ENCODE peak calls at places on chromosomes 11 and 22, in nine cellular contexts. One of them, this sample, is unnamed.

GRCh38 chr11:46562527-46562926 is 31.3 kb downstream of the AMBRA1 start:
- DNase-seq in ovary: no peak
- DNase-seq in stomach: no peak
- DNase-seq in Peyer's patch: no peak
- DNase-seq in sigmoid colon: no peak
- DNase-seq in esophagus squamous epithelium: no peak
- DNase-seq in A549: no peak
- DNase-seq in K562: no peak
- DNase-seq in body of pancreas: no peak
- DNase-seq in this sample: no peak

GRCh38 chr22:21840236-21840823 is 27.1 kb downstream of the MAPK1 start:
- DNase-seq in ovary: no peak
- DNase-seq in stomach: no peak
- DNase-seq in Peyer's patch: no peak
- DNase-seq in sigmoid colon: no peak
- DNase-seq in esophagus squamous epithelium: no peak
- DNase-seq in A549: no peak
- DNase-seq in K562: no peak
- DNase-seq in body of pancreas: no peak
- DNase-seq in this sample: no peak

GRCh38 chr11:113729456-113729855 is 23.3 kb upstream of the TMPRSS5 start:
- DNase-seq in ovary: no peak
- DNase-seq in stomach: no peak
- DNase-seq in Peyer's patch: no peak
- DNase-seq in sigmoid colon: no peak
- DNase-seq in esophagus squamous epithelium: no peak
- DNase-seq in A549: no peak
- DNase-seq in K562: no peak
- DNase-seq in body of pancreas: no peak
- DNase-seq in this sample: no peak

GRCh38 chr22:27011717-27012116 is 354.3 kb downstream of the MIAT start:
- DNase-seq in ovary: no peak
- DNase-seq in stomach: no peak
- DNase-seq in Peyer's patch: no peak
- DNase-seq in sigmoid colon: no peak
- DNase-seq in esophagus squamous epithelium: no peak
- DNase-seq in A549: no peak
- DNase-seq in K562: no peak
- DNase-seq in body of pancreas: no peak
- DNase-seq in this sample: no peak

GRCh38 chr11:104823638-104824037 is 74.6 kb downstream of the CASP12 start:
- DNase-seq in ovary: no peak
- DNase-seq in stomach: no peak
- DNase-seq in Peyer's patch: no peak
- DNase-seq in sigmoid colon: no peak
- DNase-seq in esophagus squamous epithelium: no peak
- DNase-seq in A549: no peak
- DNase-seq in K562: no peak
- DNase-seq in body of pancreas: no peak
- DNase-seq in this sample: no peak

GRCh38 chr11:98234698-98235097 is 786.1 kb upstream of the CNTN5 start:
- DNase-seq in ovary: no peak
- DNase-seq in stomach: no peak
- DNase-seq in Peyer's patch: no peak
- DNase-seq in sigmoid colon: no peak
- DNase-seq in esophagus squamous epithelium: no peak
- DNase-seq in A549: no peak
- DNase-seq in K562: no peak
- DNase-seq in body of pancreas: no peak
- DNase-seq in this sample: no peak

GRCh38 chr11:19827399-19828135 is 114.9 kb downstream of the NAV2 start:
- DNase-seq in ovary: no peak
- DNase-seq in stomach: no peak
- DNase-seq in Peyer's patch: peak; percentile 59
- DNase-seq in sigmoid colon: no peak
- DNase-seq in esophagus squamous epithelium: no peak
- DNase-seq in A549: no peak
- DNase-seq in K562: no peak
- DNase-seq in body of pancreas: no peak
- DNase-seq in this sample: no peak

GRCh38 chr22:44765571-44766285 is 13.4 kb downstream of the ARHGAP8 start:
- DNase-seq in ovary: no peak
- DNase-seq in stomach: peak; percentile 63
- DNase-seq in Peyer's patch: no peak
- DNase-seq in sigmoid colon: no peak
- DNase-seq in esophagus squamous epithelium: no peak
- DNase-seq in A549: no peak
- DNase-seq in K562: no peak
- DNase-seq in body of pancreas: peak; percentile 36
- DNase-seq in this sample: peak; percentile 46

GRCh38 chr11:119055901-119056300 is 1.1 kb downstream of the HYOU1 start:
- DNase-seq in ovary: no peak
- DNase-seq in stomach: no peak
- DNase-seq in Peyer's patch: no peak
- DNase-seq in sigmoid colon: no peak
- DNase-seq in esophagus squamous epithelium: no peak
- DNase-seq in A549: peak; percentile 57
- DNase-seq in K562: peak; percentile 15
- DNase-seq in body of pancreas: no peak
- DNase-seq in this sample: no peak

DNA sequence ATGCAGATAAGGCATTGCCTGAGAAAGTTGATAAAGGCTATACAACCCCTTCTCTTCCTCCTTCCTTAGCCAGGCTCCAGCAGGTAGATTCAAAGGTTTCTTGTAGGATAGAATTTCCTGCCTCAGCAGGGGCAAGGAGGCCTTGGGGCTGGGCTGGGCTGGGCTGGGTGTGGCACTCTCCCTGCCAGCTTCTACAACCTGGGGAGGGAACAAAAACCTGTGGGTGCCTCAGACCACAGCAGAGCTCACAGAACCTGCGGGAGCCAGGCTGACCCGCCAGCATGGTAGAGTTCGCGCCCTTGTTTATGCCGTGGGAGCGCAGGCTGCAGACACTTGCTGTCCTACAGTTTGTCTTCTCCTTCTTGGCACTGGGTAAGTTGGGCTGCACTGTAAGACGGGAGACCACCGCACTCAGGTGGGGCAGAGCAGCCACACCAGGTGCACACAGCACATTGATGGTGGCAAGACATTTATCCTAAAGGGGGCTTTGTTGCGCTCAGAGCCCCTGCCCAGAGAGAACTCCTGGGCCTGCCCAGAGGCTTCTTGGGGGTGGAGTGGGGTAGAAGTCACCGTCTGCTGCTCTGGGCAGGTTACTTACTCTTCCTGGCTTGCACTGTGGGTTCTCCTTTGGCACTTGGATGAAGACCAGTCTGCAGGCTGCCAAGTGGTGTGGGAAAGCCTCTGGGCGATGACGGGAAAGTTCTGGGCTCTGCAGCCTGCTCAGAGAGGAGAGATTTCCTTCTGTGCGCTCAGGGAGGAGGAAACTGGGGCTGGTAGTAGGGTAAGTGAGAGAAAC is at the start of gene MOGAT2:
- DNase-seq in ovary: no peak
- DNase-seq in stomach: peak; percentile 68
- DNase-seq in Peyer's patch: peak; percentile 81
- DNase-seq in sigmoid colon: no peak
- DNase-seq in esophagus squamous epithelium: no peak
- DNase-seq in A549: no peak
- DNase-seq in K562: no peak
- DNase-seq in body of pancreas: no peak
- DNase-seq in this sample: no peak
- TF ChIP-seq POLR2A in ovary: no peak
- TF ChIP-seq POLR2A in stomach: no peak
- TF ChIP-seq POLR2A in Peyer's patch: peak; percentile 87
- TF ChIP-seq POLR2A in sigmoid colon: no peak
- TF ChIP-seq POLR2A in esophagus squamous epithelium: no peak
- TF ChIP-seq POLR2A in A549: no peak
- TF ChIP-seq POLR2A in K562: no peak
- TF ChIP-seq POLR2A in body of pancreas: no peak
- TF ChIP-seq POLR2A in this sample: no peak

GRCh38 chr22:35841907-35842518 is 124.3 kb downstream of the APOL5 start:
- DNase-seq in ovary: no peak
- DNase-seq in stomach: no peak
- DNase-seq in Peyer's patch: no peak
- DNase-seq in sigmoid colon: no peak
- DNase-seq in esophagus squamous epithelium: no peak
- DNase-seq in A549: no peak
- DNase-seq in K562: peak; percentile 8
- DNase-seq in body of pancreas: no peak
- DNase-seq in this sample: no peak

GRCh38 chr22:35837328-35837727 is 119.7 kb downstream of the APOL5 start:
- DNase-seq in ovary: no peak
- DNase-seq in stomach: no peak
- DNase-seq in Peyer's patch: no peak
- DNase-seq in sigmoid colon: no peak
- DNase-seq in esophagus squamous epithelium: no peak
- DNase-seq in A549: no peak
- DNase-seq in K562: no peak
- DNase-seq in body of pancreas: no peak
- DNase-seq in this sample: no peak

GRCh38 chr22:35839811-35840739 is 122.4 kb downstream of the APOL5 start:
- DNase-seq in ovary: peak; percentile 87
- DNase-seq in stomach: peak; percentile 72
- DNase-seq in Peyer's patch: peak; percentile 87
- DNase-seq in sigmoid colon: peak; percentile 94
- DNase-seq in esophagus squamous epithelium: peak; percentile 22
- DNase-seq in A549: peak; percentile 62
- DNase-seq in K562: peak; percentile 83
- DNase-seq in body of pancreas: peak; percentile 86
- DNase-seq in this sample: peak; percentile 90

GRCh38 chr22:35835998-35836691 is 118.5 kb downstream of the APOL5 start:
- DNase-seq in ovary: peak; percentile 55
- DNase-seq in stomach: peak; percentile 43
- DNase-seq in Peyer's patch: peak; percentile 64
- DNase-seq in sigmoid colon: peak; percentile 76
- DNase-seq in esophagus squamous epithelium: no peak
- DNase-seq in A549: peak; percentile 68
- DNase-seq in K562: no peak
- DNase-seq in body of pancreas: peak; percentile 43
- DNase-seq in this sample: peak; percentile 41

GRCh38 chr22:35838849-35839646 is 121.4 kb downstream of the APOL5 start:
- DNase-seq in ovary: peak; percentile 68
- DNase-seq in stomach: no peak
- DNase-seq in Peyer's patch: no peak
- DNase-seq in sigmoid colon: peak; percentile 84
- DNase-seq in esophagus squamous epithelium: no peak
- DNase-seq in A549: no peak
- DNase-seq in K562: no peak
- DNase-seq in body of pancreas: peak; percentile 18
- DNase-seq in this sample: peak; percentile 23
- H3K4me3 ChIP-seq in ovary: peak overlapping the region; percentile 49
- H3K4me3 ChIP-seq in stomach: peak overlapping the region; percentile 47
- H3K4me3 ChIP-seq in Peyer's patch: peak overlapping the region; percentile 53
- H3K4me3 ChIP-seq in sigmoid colon: peak overlapping the region; percentile 48
- H3K4me3 ChIP-seq in esophagus squamous epithelium: peak overlapping the region; percentile 48
- H3K4me3 ChIP-seq in A549: peak overlapping the region; percentile 69
- H3K4me3 ChIP-seq in K562: no peak overlapping the region
- H3K4me3 ChIP-seq in body of pancreas: no peak overlapping the region
- H3K4me3 ChIP-seq in this sample: peak overlapping the region; percentile 58

GRCh38 chr22:47591709-47592108 is 829.3 kb downstream of the TBC1D22A start:
- DNase-seq in ovary: no peak
- DNase-seq in stomach: peak; percentile 8
- DNase-seq in Peyer's patch: peak; percentile 9
- DNase-seq in sigmoid colon: peak; percentile 24
- DNase-seq in esophagus squamous epithelium: no peak
- DNase-seq in A549: no peak
- DNase-seq in K562: no peak
- DNase-seq in body of pancreas: no peak
- DNase-seq in this sample: no peak

GRCh38 chr22:47595122-47595521 is 832.7 kb downstream of the TBC1D22A start:
- DNase-seq in ovary: no peak
- DNase-seq in stomach: peak; percentile 1
- DNase-seq in Peyer's patch: no peak
- DNase-seq in sigmoid colon: peak; percentile 10
- DNase-seq in esophagus squamous epithelium: no peak
- DNase-seq in A549: no peak
- DNase-seq in K562: no peak
- DNase-seq in body of pancreas: no peak
- DNase-seq in this sample: no peak

GRCh38 chr22:47592791-47593190 is 830.3 kb downstream of the TBC1D22A start:
- DNase-seq in ovary: no peak
- DNase-seq in stomach: peak; percentile 22
- DNase-seq in Peyer's patch: no peak
- DNase-seq in sigmoid colon: peak; percentile 39
- DNase-seq in esophagus squamous epithelium: no peak
- DNase-seq in A549: no peak
- DNase-seq in K562: no peak
- DNase-seq in body of pancreas: no peak
- DNase-seq in this sample: no peak

GRCh38 chr22:47593911-47594311 is 831.5 kb downstream of the TBC1D22A start:
- DNase-seq in ovary: no peak
- DNase-seq in stomach: peak; percentile 20
- DNase-seq in Peyer's patch: no peak
- DNase-seq in sigmoid colon: peak; percentile 45
- DNase-seq in esophagus squamous epithelium: no peak
- DNase-seq in A549: no peak
- DNase-seq in K562: no peak
- DNase-seq in body of pancreas: no peak
- DNase-seq in this sample: no peak

GRCh38 chr22:47593291-47593690 is 830.8 kb downstream of the TBC1D22A start:
- DNase-seq in ovary: no peak
- DNase-seq in stomach: peak; percentile 17
- DNase-seq in Peyer's patch: no peak
- DNase-seq in sigmoid colon: peak; percentile 44
- DNase-seq in esophagus squamous epithelium: no peak
- DNase-seq in A549: no peak
- DNase-seq in K562: no peak
- DNase-seq in body of pancreas: no peak
- DNase-seq in this sample: no peak
- TF ChIP-seq POLR2A in ovary: no peak
- TF ChIP-seq POLR2A in stomach: no peak
- TF ChIP-seq POLR2A in Peyer's patch: no peak
- TF ChIP-seq POLR2A in sigmoid colon: no peak
- TF ChIP-seq POLR2A in esophagus squamous epithelium: no peak
- TF ChIP-seq POLR2A in A549: no peak
- TF ChIP-seq POLR2A in K562: no peak
- TF ChIP-seq POLR2A in body of pancreas: no peak
- TF ChIP-seq POLR2A in this sample: no peak

DNA sequence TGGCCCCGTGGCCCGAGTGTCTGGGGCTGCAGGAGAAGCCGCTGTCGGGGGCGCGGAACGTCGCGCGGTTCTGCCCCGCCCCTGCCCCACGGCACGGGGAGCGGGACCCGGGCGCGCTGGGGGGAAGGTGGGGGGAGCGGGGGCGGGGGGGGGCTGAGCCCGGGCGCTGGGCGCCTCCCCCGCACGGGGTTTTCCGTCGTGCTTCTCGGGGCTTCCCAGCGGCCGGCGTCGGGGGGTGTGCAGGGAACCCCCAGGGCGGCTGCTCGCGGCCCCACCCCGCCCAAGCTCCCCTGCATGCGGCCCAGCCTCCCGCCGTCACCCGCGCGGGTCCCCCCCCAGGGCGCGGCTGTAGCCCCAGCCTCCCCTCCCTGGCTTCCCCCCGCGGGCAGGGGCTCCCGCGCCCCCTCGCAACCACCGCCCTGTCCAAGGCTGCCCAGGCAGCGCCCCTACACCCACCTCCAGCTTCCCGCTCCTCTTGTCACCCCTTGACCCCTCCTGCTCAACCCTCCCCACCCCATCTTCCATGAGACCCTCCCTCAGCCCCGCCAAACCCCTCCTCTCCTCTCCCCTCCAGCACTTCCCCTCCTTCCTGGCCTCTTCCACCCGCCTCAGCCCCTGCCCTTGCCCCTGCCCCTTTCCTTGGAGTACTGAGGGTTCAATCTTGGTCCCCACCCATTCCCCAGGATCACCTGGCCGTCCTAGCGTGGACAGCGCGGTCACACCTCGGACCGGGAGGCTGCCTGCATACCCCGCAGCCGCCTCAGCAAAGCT is 1.7 kb downstream of the IL17REL start:
- DNase-seq in ovary: no peak
- DNase-seq in stomach: no peak
- DNase-seq in Peyer's patch: peak; percentile 40
- DNase-seq in sigmoid colon: peak; percentile 58
- DNase-seq in esophagus squamous epithelium: no peak
- DNase-seq in A549: no peak
- DNase-seq in K562: peak; percentile 65
- DNase-seq in body of pancreas: no peak
- DNase-seq in this sample: no peak
- H3K4me3 ChIP-seq in ovary: no peak overlapping the region
- H3K4me3 ChIP-seq in stomach: peak overlapping the region; percentile 20
- H3K4me3 ChIP-seq in Peyer's patch: peak overlapping the region; percentile 11
- H3K4me3 ChIP-seq in sigmoid colon: peak overlapping the region; percentile 13
- H3K4me3 ChIP-seq in esophagus squamous epithelium: no peak overlapping the region
- H3K4me3 ChIP-seq in A549: no peak overlapping the region
- H3K4me3 ChIP-seq in K562: no peak overlapping the region
- H3K4me3 ChIP-seq in body of pancreas: no peak overlapping the region
- H3K4me3 ChIP-seq in this sample: no peak overlapping the region

This sample was measured in gastrocnemius medialis.